ENCODE peak calls at places on chromosomes 16 and 17, in four cellular contexts. Y, A, K and I are unnamed samples. For H3K9me1, the result is how much of the 10 kb centered on the place peaks cover.

GRCh38 chr17:28030386-28030785 is 12.1 kb upstream of the NLK start:
- DNase-seq in Y (no peak), A (no peak), K (no peak), I (no peak)

GRCh38 chr17:28743243-28744103 is at the start of gene TRAF4:
- DNase-seq in Y (peak), A (no peak), K (peak), I (peak)

GRCh38 chr17:80929449-80929848 is 62.2 kb upstream of the CHMP6 start:
- DNase-seq in Y (no peak), A (no peak), K (no peak), I (no peak)

GRCh38 chr17:29342148-29342765 is 47.9 kb upstream of the TAOK1 start:
- DNase-seq in Y (no peak), A (no peak), K (no peak), I (no peak)

GRCh38 chr17:78779848-78780247 is 2.2 kb downstream of the CYTH1 start:
- DNase-seq in Y (no peak), A (no peak), K (no peak), I (no peak)

GRCh38 chr16:4426021-4426684 is 485 bp downstream of the DNAJA3 start:
- DNase-seq in Y (no peak), A (no peak), K (no peak), I (no peak)

GRCh38 chr16:9338510-9338909 is 247.1 kb downstream of the HAPSTR1 start:
- DNase-seq in Y (no peak), A (no peak), K (no peak), I (no peak)

GRCh38 chr16:30110661-30111060 is 2.7 kb downstream of the GDPD3 start:
- DNase-seq in Y (no peak), A (no peak), K (no peak), I (peak)

GRCh38 chr17:28578246-28579195 is 1.8 kb upstream of the ALDOC start:
- DNase-seq in Y (no peak), A (no peak), K (no peak), I (no peak)

GRCh38 chr17:82272495-82273326 is 789 bp downstream of the CSNK1D start:
- DNase-seq in Y (peak), A (no peak), K (no peak), I (no peak)

GRCh38 chr17:73949903-73950302 is 253.6 kb upstream of the RPL38 start:
- DNase-seq in Y (no peak), A (no peak), K (no peak), I (no peak)

GRCh38 chr16:22397459-22397858 is 23.0 kb upstream of the CDR2 start:
- DNase-seq in Y (no peak), A (no peak), K (no peak), I (peak)

GRCh38 chr17:16255481-16255901 is 38.5 kb downstream of the PIGL start:
- DNase-seq in Y (no peak), A (no peak), K (peak), I (peak)

GRCh38 chr16:22694887-22695382 is 119.0 kb upstream of the HS3ST2 start:
- DNase-seq in Y (no peak), A (no peak), K (no peak), I (peak)

GRCh38 chr16:80932725-80933124 is 74.0 kb downstream of the CMC2 start:
- DNase-seq in Y (no peak), A (no peak), K (peak), I (peak)

GRCh38 chr16:28561557-28562187 is 8.0 kb downstream of the SGF29 start:
- DNase-seq in Y (no peak), A (no peak), K (peak), I (no peak)

GRCh38 chr17:1764274-1764673 is 2.4 kb downstream of the SERPINF1 start:
- DNase-seq in Y (peak), A (no peak), K (peak), I (peak)

GRCh38 chr17:48586355-48586924 is 3.6 kb downstream of the HOXB3 start:
- DNase-seq in Y (no peak), A (no peak), K (peak), I (peak)

GRCh38 chr16:53732296-53732929 is 28.5 kb downstream of the FTO start:
- DNase-seq in Y (no peak), A (no peak), K (peak), I (peak)

DNA sequence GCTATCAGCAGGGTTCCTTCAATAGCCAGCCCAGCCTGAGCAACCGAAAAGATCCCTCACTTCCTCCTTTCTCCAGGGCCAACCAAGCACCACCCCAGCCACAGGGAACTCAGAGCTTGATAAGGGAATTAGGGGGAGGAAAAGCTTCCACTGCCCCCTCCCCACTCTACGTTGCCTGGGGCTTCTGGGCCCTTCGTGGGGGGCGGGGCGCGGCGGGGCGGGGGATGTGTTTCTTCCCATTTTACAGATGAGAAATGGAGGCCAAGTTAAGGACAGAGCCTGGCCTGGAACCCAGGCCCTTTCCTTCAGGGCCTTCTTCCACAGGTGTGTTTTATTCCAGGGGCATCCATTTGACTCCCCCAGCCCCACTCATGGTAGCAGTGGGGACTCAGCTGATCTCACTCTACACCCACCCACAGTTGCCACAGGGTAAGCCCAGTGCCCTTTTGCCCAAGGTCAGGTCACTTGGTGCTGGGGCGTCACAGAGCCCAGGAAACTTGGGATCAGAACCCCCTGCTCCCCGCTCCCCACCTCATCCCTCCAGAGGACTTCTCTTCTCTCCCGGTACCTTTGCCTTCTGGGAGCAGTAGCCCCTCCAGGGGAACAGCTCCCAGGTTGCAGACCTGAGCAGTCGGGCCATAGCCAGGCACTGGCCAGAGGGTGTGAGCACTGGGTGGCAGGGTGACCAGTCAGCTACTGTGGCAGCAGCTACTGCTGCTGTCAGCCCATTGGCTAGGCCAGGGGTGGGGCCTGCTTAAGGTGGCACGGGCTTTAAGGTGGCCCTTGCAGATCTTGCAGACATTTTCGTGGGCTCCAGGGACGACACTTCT is at the start of gene LDHD:
- DNase-seq in Y (peak), A (no peak), K (peak), I (no peak)
- H2AFZ ChIP-seq in Y (peak), A (no peak), K (peak), I (peak)

GRCh38 chr16:23976091-23977001 is 140.6 kb downstream of the PRKCB start:
- DNase-seq in Y (no peak), A (no peak), K (no peak), I (no peak)
- H3K9me1 ChIP-seq in Y (under half), A (under half), K (under half), I (under half)

GRCh38 chr17:7175363-7175733 is 3.8 kb downstream of the ASGR1 start:
- DNase-seq in Y (no peak), A (no peak), K (peak), I (no peak)

GRCh38 chr17:7174603-7175362 is 4.4 kb downstream of the ASGR1 start:
- DNase-seq in Y (no peak), A (no peak), K (no peak), I (no peak)

GRCh38 chr17:7176107-7176851 is 2.9 kb downstream of the ASGR1 start:
- DNase-seq in Y (no peak), A (no peak), K (no peak), I (no peak)

GRCh38 chr17:7176870-7177209 is 2.3 kb downstream of the ASGR1 start:
- DNase-seq in Y (no peak), A (no peak), K (no peak), I (no peak)

DNA sequence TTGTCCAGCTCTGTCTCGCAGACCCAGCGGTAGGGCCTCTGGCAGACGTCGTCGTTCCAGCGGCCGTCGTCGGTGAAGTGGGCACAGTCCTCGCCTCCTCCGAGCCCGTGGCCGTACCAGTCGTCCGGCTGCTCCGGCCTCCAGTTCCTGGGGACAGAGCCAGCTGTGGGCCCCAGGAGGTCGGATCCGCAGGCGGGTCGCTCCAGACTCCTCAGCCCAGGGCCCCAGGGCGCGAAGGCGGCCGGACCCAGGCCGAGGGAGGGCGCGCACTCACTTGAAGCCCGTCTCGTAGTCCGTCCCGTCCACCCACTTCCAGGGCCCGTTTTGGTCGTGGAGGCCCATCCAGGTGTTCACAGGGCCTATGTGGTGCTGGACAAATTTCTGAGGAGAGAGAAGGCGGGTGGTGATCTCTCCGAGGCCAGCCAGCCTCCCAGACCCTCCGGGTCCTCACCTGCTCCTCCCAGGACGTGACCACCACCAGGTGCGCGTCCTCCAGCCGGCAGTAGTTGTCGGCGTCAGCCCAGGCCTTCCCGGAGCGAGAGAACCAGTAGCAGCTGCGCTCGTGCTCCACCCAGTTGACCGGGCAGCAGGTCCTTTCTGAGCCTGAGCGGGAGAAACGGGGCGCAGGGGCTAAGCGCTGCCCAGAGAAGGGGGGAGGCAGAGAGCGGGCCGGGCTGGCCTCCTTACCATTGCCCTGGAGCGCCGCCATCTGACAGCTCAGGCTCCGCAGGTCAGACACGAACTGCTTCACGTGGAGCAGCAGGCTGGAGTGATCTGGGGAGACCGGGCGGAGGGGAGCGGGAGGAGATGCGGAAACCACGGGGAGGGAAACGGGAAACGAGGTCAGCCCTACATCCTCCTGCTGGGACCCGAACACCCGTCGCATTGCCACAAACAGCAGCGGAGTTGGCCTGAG is 5.2 kb downstream of the ASGR1 start:
- DNase-seq in Y (no peak), A (no peak), K (peak), I (no peak)
- H2AFZ ChIP-seq in Y (no peak), A (peak), K (peak), I (peak)

GRCh38 chr16:16147316-16147999 is 75.8 kb downstream of the ABCC6 start:
- DNase-seq in Y (no peak), A (no peak), K (no peak), I (no peak)

GRCh38 chr16:16145286-16145685 is 78.0 kb downstream of the ABCC6 start:
- DNase-seq in Y (no peak), A (no peak), K (no peak), I (no peak)

GRCh38 chr16:16148755-16149154 is 74.5 kb downstream of the ABCC6 start:
- DNase-seq in Y (no peak), A (no peak), K (no peak), I (no peak)

GRCh38 chr16:16144416-16144815 is 78.9 kb downstream of the ABCC6 start:
- DNase-seq in Y (no peak), A (no peak), K (no peak), I (no peak)

GRCh38 chr16:16146380-16147315 is 76.6 kb downstream of the ABCC6 start:
- DNase-seq in Y (no peak), A (no peak), K (no peak), I (no peak)
- H3K9me1 ChIP-seq in Y (under half), A (under half), K (under half), I (under half)

DNA sequence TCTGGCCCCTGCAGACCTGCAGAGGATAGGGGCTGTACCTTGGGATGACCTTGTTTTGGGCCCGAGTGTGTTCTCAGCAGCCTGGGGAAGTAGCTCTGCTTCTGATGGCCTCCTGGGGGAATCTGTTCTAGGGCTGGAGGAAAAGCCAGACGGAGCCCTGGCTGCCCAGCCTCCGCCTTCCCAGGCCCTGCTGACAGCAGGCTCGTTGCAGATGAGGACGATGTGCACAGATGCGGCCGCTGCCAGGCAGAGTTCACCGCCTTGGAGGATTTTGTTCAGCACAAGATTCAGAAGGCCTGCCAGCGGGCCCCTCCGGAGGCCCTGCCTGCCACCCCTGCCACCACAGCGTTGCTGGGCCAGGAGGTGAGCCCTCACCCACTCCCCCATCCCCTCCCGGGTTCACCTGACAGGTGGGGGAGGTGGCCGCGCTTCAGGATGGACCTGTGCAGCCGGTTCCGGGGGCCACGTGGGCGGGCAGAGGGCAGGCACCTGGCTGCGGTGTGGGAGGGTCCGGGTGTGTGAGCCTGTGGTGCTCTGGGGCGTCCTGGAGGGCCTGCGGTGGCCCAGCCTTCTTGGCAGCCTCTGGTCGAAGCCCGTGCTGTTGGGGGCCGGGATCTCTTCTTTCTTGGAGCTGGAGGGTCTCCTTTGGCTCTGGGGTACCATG is 4.9 kb downstream of the E4F1 start:
- DNase-seq in Y (no peak), A (no peak), K (no peak), I (no peak)
- H2AFZ ChIP-seq in Y (no peak), A (no peak), K (no peak), I (no peak)

GRCh38 chr16:68249361-68249760 is 4.2 kb downstream of the PLA2G15 start:
- DNase-seq in Y (no peak), A (no peak), K (no peak), I (no peak)
- H3K9me1 ChIP-seq in Y (under half), A (under half), K (under half), I (under half)